ENCODE peak calls at places on chromosomes 2 and 18, in six cellular contexts. E is cardiac fibroblast, Y is choroid plexus epithelial cell, S is HFFc6, R is GM20000, H is fibroblast of villous mesenchyme. I is an unnamed sample.

GRCh38 chr2:189297446-189297845 is 117.9 kb upstream of the COL5A2 start:
- DNase-seq in S (peak), E (peak), H (peak), R (no peak), Y (peak), I (no peak)

GRCh38 chr2:105802587-105802986 is 57.9 kb downstream of the NCK2 start:
- DNase-seq in H (no peak), E (no peak), S (no peak), Y (no peak), R (peak), I (peak)

GRCh38 chr18:55884498-55884897 is 296.5 kb upstream of the TCF4 start:
- DNase-seq in Y (no peak), E (no peak), R (no peak), S (no peak), H (no peak), I (no peak)

GRCh38 chr18:1392865-1393734 is 488.4 kb downstream of the ADCYAP1 start:
- DNase-seq in S (no peak), H (no peak), Y (no peak), R (no peak), E (no peak), I (no peak)

GRCh38 chr2:171836151-171836910 is 57.7 kb downstream of the SLC25A12 start:
- DNase-seq in H (no peak), Y (peak), E (no peak), R (no peak), S (no peak), I (no peak)

GRCh38 chr2:117707874-117708273 is 106.6 kb upstream of the DDX18 start:
- DNase-seq in R (no peak), E (no peak), S (no peak), H (no peak), Y (no peak), I (no peak)

GRCh38 chr2:224584111-224584764 is 925 bp downstream of the CUL3 start:
- DNase-seq in Y (peak), E (peak), H (peak), S (peak), R (no peak), I (no peak)

GRCh38 chr2:120952318-120952717 is 216.7 kb downstream of the GLI2 start:
- DNase-seq in H (peak), R (no peak), S (peak), Y (peak), E (peak), I (no peak)